ENCODE peak calls at places on chromosomes 6 and 20, in seven cellular contexts. Y, Z, X, N, A, M and L are unnamed samples. For H3K9me3, the result is how much of the 10 kb centered on the place peaks cover.

GRCh38 chr6:36656441-36656840 is 22.1 kb upstream of the CDKN1A start:
- DNase-seq in Y (no peak), Z (no peak), X (no peak), N (no peak), A (no peak), M (no peak), L (no peak)

GRCh38 chr20:48864254-48864653 is 36.5 kb upstream of the PREX1 start:
- DNase-seq in Y (no peak), Z (no peak), X (no peak), N (no peak), A (no peak), M (no peak), L (no peak)

GRCh38 chr6:11179088-11179977 is 53.1 kb downstream of the NEDD9 start:
- DNase-seq in Y (no peak), Z (peak), X (no peak), N (no peak), A (peak), M (no peak), L (no peak)

GRCh38 chr6:82246802-82247633 is 526 bp downstream of the IBTK start:
- DNase-seq in Y (peak), Z (peak), X (peak), N (peak), A (peak), M (peak), L (peak)

GRCh38 chr6:16338577-16339262 is 100.3 kb downstream of the GMPR start:
- DNase-seq in Y (peak), Z (no peak), X (peak), N (peak), A (no peak), M (peak), L (no peak)

GRCh38 chr6:151765444-151765886 is 42.0 kb upstream of the ESR1 start:
- DNase-seq in Y (no peak), Z (peak), X (peak), N (peak), A (peak), M (peak), L (no peak)

GRCh38 chr20:10427060-10427692 is 6.8 kb downstream of the MKKS start:
- DNase-seq in Y (peak), Z (peak), X (peak), N (no peak), A (peak), M (peak), L (no peak)

GRCh38 chr6:74939309-74939708 is 266.5 kb downstream of the COL12A1 start:
- DNase-seq in Y (no peak), Z (no peak), X (peak), N (no peak), A (no peak), M (no peak), L (no peak)

GRCh38 chr6:144064831-144065668 is 30.3 kb downstream of the SF3B5 start:
- DNase-seq in Y (no peak), Z (no peak), X (peak), N (no peak), A (no peak), M (no peak), L (no peak)

GRCh38 chr20:50996901-50997830 is 25.7 kb downstream of the KCNG1 start:
- DNase-seq in Y (no peak), Z (no peak), X (peak), N (no peak), A (no peak), M (no peak), L (no peak)

GRCh38 chr6:133092771-133093170 is 148.4 kb upstream of the EYA4 start:
- DNase-seq in Y (no peak), Z (no peak), X (no peak), N (no peak), A (no peak), M (no peak), L (no peak)

GRCh38 chr20:24681634-24682495 is 212.4 kb downstream of the SYNDIG1 start:
- DNase-seq in Y (no peak), Z (no peak), X (no peak), N (no peak), A (no peak), M (no peak), L (peak)

GRCh38 chr20:34124469-34125249 is 12.6 kb upstream of the EIF2S2 start:
- DNase-seq in Y (no peak), Z (no peak), X (no peak), N (no peak), A (no peak), M (no peak), L (no peak)

GRCh38 chr6:44554901-44555300 is 167.4 kb downstream of the CDC5L start:
- DNase-seq in Y (no peak), Z (no peak), X (no peak), N (no peak), A (no peak), M (no peak), L (no peak)

GRCh38 chr6:24493945-24494725 is 634 bp upstream of the ALDH5A1 start:
- DNase-seq in Y (no peak), Z (no peak), X (no peak), N (no peak), A (no peak), M (no peak), L (no peak)

GRCh38 chr6:125611573-125612399 is 137.6 kb upstream of the HEY2 start:
- DNase-seq in Y (no peak), Z (no peak), X (peak), N (no peak), A (no peak), M (peak), L (no peak)

DNA sequence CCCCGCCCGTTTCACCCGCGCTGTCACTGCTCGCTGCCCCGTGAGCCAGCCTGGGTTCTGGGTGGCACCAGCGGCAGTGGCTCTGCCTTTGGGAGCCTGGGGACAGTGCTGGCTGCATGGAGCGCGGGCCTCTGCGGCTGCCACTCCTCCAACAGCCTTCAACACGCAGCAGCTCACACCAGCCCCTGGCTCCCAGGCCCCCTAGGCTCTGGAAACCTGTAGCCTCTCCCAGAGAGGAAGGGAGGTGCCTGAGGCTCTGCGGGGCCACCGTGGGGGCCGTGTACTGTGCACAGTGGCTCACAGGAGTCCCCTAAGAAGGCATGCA is 163.9 kb upstream of the AFDN start:
- DNase-seq in Y (no peak), Z (no peak), X (no peak), N (no peak), A (no peak), M (no peak), L (no peak)
- H3K9me3 ChIP-seq in Y (under half), Z (under half), X (under half), N (under half), A (under half), M (under half), L (under half)

GRCh38 chr20:61597996-61598395 is 345.9 kb downstream of the CDH4 start:
- DNase-seq in Y (no peak), Z (no peak), X (no peak), N (no peak), A (no peak), M (no peak), L (no peak)
- H3K9me3 ChIP-seq in Y (under half), Z (under half), X (under half), N (under half), A (under half), M (under half), L (under half)

GRCh38 chr20:31274441-31274840 is 17.0 kb downstream of the DEFB115 start:
- DNase-seq in Y (no peak), Z (no peak), X (no peak), N (no peak), A (no peak), M (no peak), L (no peak)

GRCh38 chr20:31278178-31278577 is 20.7 kb downstream of the DEFB115 start:
- DNase-seq in Y (no peak), Z (no peak), X (no peak), N (no peak), A (no peak), M (no peak), L (no peak)
- H3K9me3 ChIP-seq in Y (under half), Z (under half), X (under half), N (under half), A (under half), M (under half), L (under half)

GRCh38 chr6:326896-327537 is 34.7 kb downstream of the DUSP22 start:
- DNase-seq in Y (no peak), Z (no peak), X (no peak), N (no peak), A (no peak), M (no peak), L (no peak)
- H3K9me3 ChIP-seq in Y (under half), Z (under half), X (under half), N (under half), A (under half), M (under half), L (under half)

GRCh38 chr20:41598719-41599118 is 19.5 kb downstream of the CHD6 start:
- DNase-seq in Y (no peak), Z (no peak), X (no peak), N (no peak), A (no peak), M (no peak), L (no peak)
- H3K9me3 ChIP-seq in Y (half or more), Z (under half), X (under half), N (under half), A (half or more), M (under half), L (under half)

GRCh38 chr6:347232-347631 is 44.3 kb upstream of the IRF4 start:
- DNase-seq in Y (no peak), Z (no peak), X (no peak), N (no peak), A (no peak), M (no peak), L (no peak)
- H3K9me3 ChIP-seq in Y (under half), Z (under half), X (under half), N (under half), A (under half), M (under half), L (under half)

GRCh38 chr6:168381726-168382458 is 59.1 kb upstream of the SMOC2 start:
- DNase-seq in Y (no peak), Z (no peak), X (no peak), N (no peak), A (no peak), M (no peak), L (no peak)
- H3K9me3 ChIP-seq in Y (under half), Z (under half), X (under half), N (under half), A (under half), M (under half), L (under half)

DNA sequence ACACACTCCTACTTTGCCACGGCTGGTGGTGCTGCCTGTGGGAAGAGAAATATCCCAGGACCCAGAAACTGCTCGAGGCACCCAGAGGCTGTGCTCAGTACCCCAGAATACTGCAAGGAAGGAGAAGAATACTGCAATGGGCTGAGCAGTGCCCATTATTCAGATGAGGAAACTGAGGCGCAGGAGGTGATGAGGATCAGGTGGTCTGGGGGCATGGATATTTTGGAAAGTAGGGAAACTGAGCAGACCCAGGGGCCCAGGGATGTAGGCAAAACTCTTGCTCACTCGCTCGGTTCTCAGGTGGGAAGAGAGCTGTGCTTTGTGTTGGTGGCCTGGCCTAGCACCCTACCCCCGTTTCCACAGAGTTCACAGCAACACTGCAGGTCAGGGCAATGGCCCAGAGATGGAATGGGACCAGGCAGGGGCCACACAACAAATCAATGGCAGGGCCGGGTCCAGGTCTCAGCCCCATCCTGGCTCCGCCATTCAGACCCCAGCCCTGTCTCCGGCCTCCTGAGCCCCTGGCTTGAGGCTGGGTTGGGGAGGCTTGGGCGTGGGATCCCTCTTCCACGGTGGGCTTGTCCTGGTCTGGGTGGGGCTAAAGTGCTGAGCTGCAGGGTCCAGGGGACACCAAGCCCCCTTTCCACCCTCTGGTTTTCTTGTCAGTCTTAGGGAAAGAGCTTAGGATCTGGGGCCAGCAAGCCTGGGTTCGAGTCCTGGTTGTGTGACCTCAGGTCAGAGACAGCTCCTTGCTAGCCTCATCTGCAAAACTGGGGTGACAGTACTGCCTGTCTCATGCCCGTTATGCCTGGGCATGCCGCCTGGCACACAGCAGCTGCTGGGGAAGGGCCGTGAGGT is 33.9 kb downstream of the SUN5 start:
- DNase-seq in Y (no peak), Z (no peak), X (no peak), N (no peak), A (no peak), M (no peak), L (no peak)
- H3K9me3 ChIP-seq in Y (under half), Z (under half), X (under half), N (under half), A (under half), M (under half), L (under half)

GRCh38 chr6:27442932-27443331 is 30.0 kb downstream of the ZNF184 start:
- DNase-seq in Y (no peak), Z (no peak), X (no peak), N (no peak), A (no peak), M (no peak), L (no peak)

GRCh38 chr6:27439371-27439770 is 33.5 kb downstream of the ZNF184 start:
- DNase-seq in Y (no peak), Z (no peak), X (no peak), N (no peak), A (no peak), M (no peak), L (no peak)

GRCh38 chr6:27441001-27441400 is 31.9 kb downstream of the ZNF184 start:
- DNase-seq in Y (no peak), Z (no peak), X (no peak), N (no peak), A (no peak), M (no peak), L (no peak)
- H3K9me3 ChIP-seq in Y (half or more), Z (under half), X (under half), N (under half), A (under half), M (under half), L (under half)